ENCODE peak calls at places on chromosomes 4 and X, in nine cellular contexts. U is NCI-H1436; O is astrocyte of the spinal cord; P is psoas muscle; I is islet precursor cell; H is NCI-H2081; N is activated CD8-positive, alpha-beta memory T cell treated with anti-CD3 and anti-CD28 coated beads for 4 hours; E is foreskin keratinocyte; Z is NCI-H524. Q is an unnamed sample.

GRCh38 chrX:135737361-135738071 is 24.1 kb downstream of the CT45A1 start:
- DNase-seq in H (no peak), I (no peak), O (no peak), E (no peak), U (no peak), N (no peak), P (no peak), Z (no peak), Q (no peak)

GRCh38 chr4:176451441-176451840 is 131.7 kb downstream of the SPCS3 start:
- DNase-seq in Z (no peak), P (no peak), E (no peak), U (no peak), I (no peak), H (peak; percentile 40), O (no peak), N (no peak), Q (no peak)

GRCh38 chr4:77040265-77040664 is 35.5 kb downstream of the CCNI start:
- DNase-seq in I (no peak), O (peak; percentile 76), E (no peak), P (no peak), Z (no peak), H (no peak), U (no peak), N (no peak), Q (no peak)

GRCh38 chrX:48897157-48897620 is 379 bp downstream of the TIMM17B start:
- DNase-seq in H (peak; percentile 84), U (peak; percentile 68), P (peak; percentile 81), Z (peak; percentile 70), E (peak; percentile 43), O (peak; percentile 73), N (no peak), I (peak; percentile 88), Q (peak; percentile 89)

GRCh38 chrX:152958047-152958446 is 35.9 kb downstream of the PNMA5 start:
- DNase-seq in U (no peak), N (no peak), I (no peak), H (no peak), O (no peak), Z (no peak), E (no peak), P (no peak), Q (no peak)

GRCh38 chr4:183504930-183505555 is at the start of gene ING2:
- DNase-seq in P (no peak), Z (peak; percentile 61), I (peak; percentile 84), U (peak; percentile 78), N (no peak), E (peak; percentile 32), O (no peak), H (peak; percentile 75), Q (no peak)

GRCh38 chr4:73139245-73139644 is 69.7 kb upstream of the COX18 start:
- DNase-seq in I (no peak), U (no peak), Z (no peak), H (no peak), P (no peak), O (no peak), E (no peak), N (no peak), Q (no peak)

GRCh38 chr4:79611026-79611425 is 203.0 kb upstream of the GK2 start:
- DNase-seq in E (no peak), Z (no peak), N (no peak), O (no peak), U (no peak), I (no peak), P (no peak), H (no peak), Q (no peak)

GRCh38 chr4:124262211-124263179 is 450.0 kb downstream of the ANKRD50 start:
- DNase-seq in U (peak; percentile 74), Z (peak; percentile 70), O (peak; percentile 90), P (peak; percentile 25), N (no peak), H (peak; percentile 80), I (peak; percentile 74), E (peak; percentile 35), Q (no peak)

GRCh38 chr4:153045111-153045982 is 109.2 kb downstream of the FHDC1 start:
- DNase-seq in P (no peak), I (no peak), U (no peak), Z (no peak), E (no peak), H (no peak), O (peak; percentile 2), N (no peak), Q (no peak)

GRCh38 chr4:156615066-156615514 is 356.5 kb downstream of the PDGFC start:
- DNase-seq in U (no peak), I (peak; percentile 50), O (peak; percentile 97), E (no peak), Z (peak; percentile 1), N (no peak), P (no peak), H (no peak), Q (no peak)

GRCh38 chrX:52082578-52082977 is 13.6 kb upstream of the MAGED4B start:
- DNase-seq in N (no peak), U (no peak), E (no peak), Z (no peak), H (no peak), I (no peak), O (peak; percentile 35), P (no peak), Q (no peak)

GRCh38 chrX:120560405-120560841 is 339 bp downstream of the CUL4B start:
- DNase-seq in O (no peak), N (no peak), Z (peak; percentile 71), U (no peak), I (peak; percentile 66), H (no peak), P (no peak), E (no peak), Q (peak; percentile 49)

GRCh38 chr4:132227349-132228165 is 921.5 kb upstream of the PCDH10 start:
- DNase-seq in N (no peak), I (peak; percentile 85), P (peak; percentile 15), H (no peak), Z (no peak), E (no peak), U (peak; percentile 19), O (peak; percentile 18), Q (peak; percentile 27)

GRCh38 chrX:12701625-12702024 is 89.6 kb upstream of the PRPS2 start:
- DNase-seq in O (peak; percentile 54), I (peak; percentile 73), E (peak; percentile 25), Z (peak; percentile 88), N (no peak), H (peak; percentile 90), U (peak; percentile 31), P (peak; percentile 20), Q (peak; percentile 35)

GRCh38 chrX:153674219-153674851 is 722 bp upstream of the PNCK start:
- DNase-seq in U (no peak), N (no peak), P (no peak), E (no peak), H (no peak), Z (no peak), I (peak; percentile 52), O (no peak), Q (no peak)

GRCh38 chr4:183356931-183357675 is 34.9 kb upstream of the CLDN24 start:
- DNase-seq in P (no peak), O (no peak), H (no peak), E (peak; percentile 87), N (no peak), I (no peak), Z (no peak), U (no peak), Q (no peak)

GRCh38 chrX:276588-277171 is 4.5 kb upstream of the PLCXD1 start:
- DNase-seq in H (no peak), O (no peak), U (no peak), E (peak; percentile 27), N (no peak), Z (no peak), P (no peak), I (peak; percentile 73), Q (peak; percentile 28)

GRCh38 chr4:108834167-108834566 is 71.3 kb upstream of the ETNPPL start:
- DNase-seq in U (no peak), Z (no peak), I (peak; percentile 84), O (peak; percentile 62), H (no peak), E (peak; percentile 82), N (no peak), P (no peak), Q (no peak)

GRCh38 chr4:2402053-2402452 is 16.4 kb downstream of the ZFYVE28 start:
- DNase-seq in O (peak; percentile 32), N (no peak), Z (peak; percentile 90), H (peak; percentile 88), P (peak; percentile 80), E (no peak), U (no peak), I (peak; percentile 97), Q (peak; percentile 92)

GRCh38 chr4:38610844-38611550 is 53.0 kb upstream of the KLF3 start:
- DNase-seq in E (no peak), Z (no peak), H (no peak), I (no peak), U (no peak), P (no peak), O (no peak), N (no peak), Q (peak; percentile 61)

GRCh38 chrX:154428176-154429171 is at the start of gene ATP6AP1:
- DNase-seq in O (peak; percentile 94), Z (peak; percentile 97), P (peak; percentile 94), H (peak; percentile 86), I (peak; percentile 97), U (peak; percentile 95), N (peak; percentile 69), E (peak; percentile 67), Q (peak; percentile 93)

GRCh38 chrX:82218361-82218760 is 1016.5 kb downstream of the SH3BGRL start:
- DNase-seq in H (peak; percentile 43), I (no peak), Z (peak; percentile 16), N (no peak), E (no peak), P (no peak), U (peak; percentile 3), O (no peak), Q (no peak)